ENCODE peak calls at places on chromosomes 4 and X, in seven cellular contexts. W, C, R, K, P, Y and X are unnamed samples.

GRCh38 chr4:166091914-166092510 is 219.0 kb downstream of the TLL1 start:
- DNase-seq in Y (no peak), R (no peak), C (no peak), P (no peak), K (peak; percentile 54), W (peak; percentile 44), X (peak; percentile 44)

GRCh38 chr4:95761441-95761840 is 78.5 kb upstream of the PDHA2 start:
- DNase-seq in W (no peak), C (no peak), Y (no peak), P (no peak), K (no peak), R (no peak), X (no peak)

GRCh38 chrX:145464650-145465049 is 217.3 kb downstream of the SPANXN1 start:
- DNase-seq in C (no peak), K (no peak), P (no peak), R (no peak), Y (no peak), W (no peak), X (no peak)

GRCh38 chrX:103734125-103734760 is 23.5 kb downstream of the TMEM31 start:
- DNase-seq in W (no peak), P (no peak), K (no peak), Y (no peak), C (no peak), R (no peak), X (no peak)

GRCh38 chr4:122083971-122084370 is 68.2 kb upstream of the BLTP1 start:
- DNase-seq in C (no peak), R (no peak), W (no peak), K (peak; percentile 41), P (no peak), Y (no peak), X (no peak)

GRCh38 chrX:16842684-16843083 is 27.5 kb downstream of the RBBP7 start:
- DNase-seq in R (no peak), P (no peak), C (no peak), Y (no peak), K (no peak), W (no peak), X (no peak)

GRCh38 chrX:128335671-128336070 is 283.5 kb upstream of the ACTRT1 start:
- DNase-seq in R (no peak), W (no peak), K (no peak), Y (no peak), P (no peak), C (no peak), X (no peak)

GRCh38 chrX:26845051-26845450 is 618.1 kb downstream of the PPP4R3C start:
- DNase-seq in C (no peak), K (no peak), P (no peak), Y (no peak), W (no peak), R (peak; percentile 17), X (no peak)

GRCh38 chr4:131063878-131064277 is 1967.9 kb downstream of the C4orf33 start:
- DNase-seq in W (no peak), Y (no peak), C (no peak), K (no peak), P (no peak), R (no peak), X (no peak)

GRCh38 chr4:27886075-27886474 is 1025.4 kb downstream of the STIM2 start:
- DNase-seq in K (no peak), Y (no peak), C (no peak), R (no peak), P (no peak), W (no peak), X (no peak)

GRCh38 chr4:20687894-20688293 is 12.4 kb upstream of the PACRGL start:
- DNase-seq in C (no peak), K (no peak), P (no peak), Y (no peak), R (no peak), W (no peak), X (no peak)

GRCh38 chr4:168857546-168858314 is 152.3 kb downstream of the CBR4 start:
- DNase-seq in K (no peak), Y (no peak), C (no peak), P (no peak), W (no peak), R (no peak), X (no peak)

GRCh38 chrX:120380699-120381098 is 18.8 kb downstream of the ATP1B4 start:
- DNase-seq in R (no peak), K (peak; percentile 67), Y (no peak), C (no peak), W (peak; percentile 54), P (no peak), X (peak; percentile 52)

GRCh38 chrX:13938766-13939530 is 90.7 kb downstream of the GEMIN8 start:
- DNase-seq in R (no peak), W (no peak), P (no peak), K (peak; percentile 44), Y (no peak), C (no peak), X (no peak)

GRCh38 chr4:153371835-153372234 is 27.3 kb downstream of the MND1 start:
- DNase-seq in Y (no peak), C (no peak), K (no peak), P (no peak), R (no peak), W (no peak), X (no peak)

GRCh38 chrX:107659768-107660167 is 31.5 kb downstream of the PRPS1 start:
- DNase-seq in R (no peak), P (no peak), W (peak; percentile 54), Y (no peak), C (no peak), K (peak; percentile 53), X (no peak)

GRCh38 chr4:158769175-158769831 is 477 bp downstream of the FNIP2 start:
- DNase-seq in C (peak; percentile 44), W (peak; percentile 26), R (peak; percentile 35), Y (peak; percentile 88), P (peak; percentile 44), K (peak; percentile 54), X (peak; percentile 15)
- H3K4me3 ChIP-seq in C (peak overlapping the region; percentile 81), W (peak overlapping the region; percentile 92), R (peak overlapping the region; percentile 76), Y (peak overlapping the region; percentile 72), P (peak overlapping the region; percentile 83), K (peak overlapping the region; percentile 92), X (peak overlapping the region; percentile 84)

GRCh38 chrX:41005445-41005992 is 79.7 kb upstream of the USP9X start:
- DNase-seq in C (no peak), Y (no peak), R (no peak), P (no peak), K (peak; percentile 44), W (no peak), X (no peak)

GRCh38 chrX:41009816-41010187 is 75.4 kb upstream of the USP9X start:
- DNase-seq in P (no peak), R (no peak), W (peak; percentile 1), K (no peak), C (no peak), Y (no peak), X (no peak)

GRCh38 chrX:41014776-41015175 is 70.5 kb upstream of the USP9X start:
- DNase-seq in W (no peak), R (no peak), P (no peak), Y (no peak), C (no peak), K (no peak), X (no peak)

DNA sequence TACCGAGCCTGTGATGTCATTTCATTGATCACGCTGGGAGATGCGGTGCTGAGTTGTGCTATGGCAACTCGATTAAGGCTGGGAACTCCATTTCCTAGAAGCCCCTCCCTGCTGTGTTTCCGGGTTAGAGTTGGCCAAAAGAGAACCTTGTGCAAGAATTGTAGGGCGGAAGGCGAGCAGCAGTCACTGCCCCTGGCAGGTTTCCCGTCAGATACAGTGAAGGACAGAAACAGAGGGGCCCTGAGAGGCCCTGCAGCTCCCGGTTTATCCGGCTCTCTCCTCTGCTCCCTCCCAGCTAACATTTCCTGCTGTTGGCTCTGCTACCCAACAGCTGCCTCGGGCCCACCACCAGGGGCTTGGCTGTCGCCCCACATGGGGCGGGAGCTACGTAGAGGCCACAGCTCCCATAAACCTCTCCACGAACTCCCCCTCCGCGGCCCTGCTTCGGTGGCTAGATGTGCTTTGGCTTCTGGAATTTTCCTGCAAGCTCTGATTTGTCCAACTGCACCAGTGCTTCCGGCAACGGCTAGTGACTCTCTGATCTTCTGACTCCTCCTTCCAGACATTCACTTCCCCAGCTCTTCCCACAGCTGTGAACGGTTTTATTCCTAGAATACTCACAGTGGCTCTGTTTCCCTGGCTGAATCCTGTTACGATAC is 74.9 kb upstream of the USP9X start:
- DNase-seq in R (peak; percentile 83), W (peak; percentile 23), C (peak; percentile 77), K (peak; percentile 60), P (peak; percentile 81), Y (peak; percentile 85), X (no peak)
- H3K4me3 ChIP-seq in R (no peak overlapping the region), W (no peak overlapping the region), C (peak overlapping the region; percentile 20), K (no peak overlapping the region), P (peak overlapping the region; percentile 36), Y (peak overlapping the region; percentile 9), X (no peak overlapping the region)

GRCh38 chrX:150361070-150361776 is 1.9 kb upstream of the MAMLD1 start:
- DNase-seq in P (no peak), R (peak; percentile 72), C (no peak), K (peak; percentile 57), Y (peak; percentile 80), W (no peak), X (no peak)
- H3K4me3 ChIP-seq in P (peak overlapping the region; percentile 61), R (peak overlapping the region; percentile 59), C (peak overlapping the region; percentile 52), K (peak overlapping the region; percentile 58), Y (peak overlapping the region; percentile 25), W (no peak overlapping the region), X (no peak overlapping the region)

GRCh38 chrX:66601522-66601921 is 37.4 kb downstream of the EDA2R start:
- DNase-seq in P (no peak), K (no peak), Y (no peak), R (no peak), W (no peak), C (no peak), X (no peak)
- H3K4me3 ChIP-seq in P (no peak overlapping the region), K (no peak overlapping the region), Y (no peak overlapping the region), R (no peak overlapping the region), W (no peak overlapping the region), C (no peak overlapping the region), X (no peak overlapping the region)